ENCODE peak calls at places on chromosomes 6 and 20, in four cellular contexts. S is endodermal cell, K is ovary, C is neuronal stem cell. M is an unnamed sample. For H3K27me3, the result is how much of the 10 kb centered on the place peaks cover.

GRCh38 chr6:105028898-105029297 is 72.0 kb downstream of the LIN28B start:
- DNase-seq in K (no peak), C (no peak), S (no peak), M (no peak)

GRCh38 chr20:26135325-26136110 is 438.9 kb upstream of the ZNF337 start:
- DNase-seq in K (no peak), C (no peak), S (no peak), M (no peak)

GRCh38 chr20:17849111-17849900 is 119.3 kb downstream of the SNX5 start:
- DNase-seq in C (no peak), K (no peak), S (no peak), M (no peak)

GRCh38 chr20:4018015-4018748 is 2.8 kb upstream of the RNF24 start:
- DNase-seq in C (no peak), K (no peak), S (no peak), M (no peak)

GRCh38 chr20:57717797-57718196 is 8.0 kb upstream of the PMEPA1 start:
- DNase-seq in C (no peak), K (no peak), S (no peak), M (peak)

GRCh38 chr6:139853302-139853992 is 479.0 kb upstream of the CITED2 start:
- DNase-seq in K (no peak), S (no peak), C (no peak), M (no peak)

GRCh38 chr6:162245831-162246230 is 481.7 kb downstream of the PRKN start:
- DNase-seq in K (no peak), C (no peak), S (no peak), M (no peak)

GRCh38 chr20:31425797-31426196 is 14.6 kb upstream of the DEFB123 start:
- DNase-seq in C (no peak), S (no peak), K (no peak), M (no peak)

GRCh38 chr6:88922775-88923548 is 40.5 kb downstream of the RNGTT start:
- DNase-seq in C (no peak), K (no peak), S (no peak), M (no peak)

GRCh38 chr6:15621203-15622044 is 41.4 kb downstream of the DTNBP1 start:
- DNase-seq in C (peak), K (no peak), S (peak), M (peak)

GRCh38 chr6:38990475-38990874 is 58.1 kb upstream of the GLP1R start:
- DNase-seq in C (no peak), K (no peak), S (no peak), M (no peak)

GRCh38 chr6:57432162-57432561 is 114.7 kb downstream of the PRIM2 start:
- DNase-seq in S (no peak), C (no peak), K (no peak), M (no peak)

GRCh38 chr6:16670183-16670582 is 91.1 kb downstream of the ATXN1 start:
- DNase-seq in K (no peak), C (no peak), S (no peak), M (no peak)
- H3K27me3 ChIP-seq in K (under half), C (under half), S (under half), M (under half)

DNA sequence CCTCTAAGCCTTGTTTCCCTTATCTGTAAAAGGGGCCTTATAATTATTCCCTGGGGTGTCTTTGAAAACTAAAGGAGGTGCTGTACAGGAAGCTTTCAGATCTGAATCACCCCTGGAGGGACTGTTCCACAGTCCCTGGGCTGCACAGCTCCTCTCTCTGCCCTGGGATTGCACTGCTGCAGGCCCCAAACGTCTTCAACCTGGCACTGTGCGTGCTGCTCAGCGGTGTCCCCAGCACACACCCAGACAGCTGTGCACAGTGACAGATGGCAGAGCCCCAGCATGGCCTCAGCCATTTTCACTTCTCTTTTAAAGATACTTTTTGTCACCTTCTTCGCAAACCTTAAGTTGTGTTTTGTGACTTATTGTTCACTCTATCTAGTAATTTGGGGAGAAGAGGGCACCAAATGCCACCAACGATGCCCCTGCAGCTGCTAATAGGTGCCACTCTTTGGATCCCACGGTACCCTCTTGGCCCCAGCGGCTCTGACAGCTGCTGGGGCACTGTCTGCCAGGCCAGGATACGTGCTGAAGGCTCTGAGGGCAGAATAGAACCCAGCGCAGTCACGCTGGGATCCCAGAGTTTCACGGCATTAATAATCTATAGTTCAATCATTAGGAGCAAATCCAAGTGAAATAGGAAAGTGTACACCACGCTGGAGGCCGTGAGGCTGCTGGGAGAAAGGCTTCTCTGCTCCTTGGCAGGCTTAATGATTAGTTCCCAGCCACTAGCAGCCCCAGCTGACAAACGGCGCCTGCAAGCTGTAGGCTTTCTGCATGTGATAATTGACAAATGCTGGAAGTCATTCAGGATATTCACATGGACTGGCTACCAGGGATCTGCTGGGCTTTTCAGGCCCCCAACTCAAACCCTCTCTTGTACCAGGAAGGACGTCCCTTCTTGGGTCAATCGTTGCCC is 50.5 kb upstream of the INSM1 start:
- DNase-seq in C (no peak), K (no peak), S (no peak), M (no peak)
- H3K4me3 ChIP-seq in C (no peak), K (no peak), S (no peak), M (no peak)

GRCh38 chr20:41818991-41819390 is 200.8 kb upstream of the CHD6 start:
- DNase-seq in S (no peak), C (no peak), K (no peak), M (no peak)

DNA sequence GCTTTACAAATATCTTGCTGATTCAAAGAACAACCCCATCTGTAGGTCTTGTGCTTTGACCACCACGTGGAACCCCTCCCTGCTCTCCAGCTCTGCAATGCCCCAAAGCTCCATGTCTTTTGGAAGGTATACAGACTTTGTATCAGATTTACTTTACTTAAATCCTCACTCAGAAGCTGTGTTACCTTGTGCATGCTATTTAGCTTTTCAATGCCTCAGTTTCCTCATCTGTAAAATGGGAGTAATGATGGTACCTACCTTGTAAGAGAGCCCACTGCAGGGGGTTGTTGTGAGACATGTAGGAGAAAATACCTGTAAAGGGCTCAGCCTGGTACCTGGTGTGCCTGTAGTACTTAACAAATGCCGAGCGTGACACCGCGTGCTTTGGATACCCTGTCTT is 200.2 kb upstream of the CHD6 start:
- DNase-seq in C (no peak), K (no peak), S (no peak), M (no peak)
- H3K27me3 ChIP-seq in C (under half), K (under half), S (under half), M (under half)

GRCh38 chr6:132614554-132614953 is 9.5 kb downstream of the TAAR2 start:
- DNase-seq in S (no peak), C (no peak), K (no peak), M (no peak)
- H3K4me3 ChIP-seq in S (no peak), C (no peak), K (no peak), M (no peak)

DNA sequence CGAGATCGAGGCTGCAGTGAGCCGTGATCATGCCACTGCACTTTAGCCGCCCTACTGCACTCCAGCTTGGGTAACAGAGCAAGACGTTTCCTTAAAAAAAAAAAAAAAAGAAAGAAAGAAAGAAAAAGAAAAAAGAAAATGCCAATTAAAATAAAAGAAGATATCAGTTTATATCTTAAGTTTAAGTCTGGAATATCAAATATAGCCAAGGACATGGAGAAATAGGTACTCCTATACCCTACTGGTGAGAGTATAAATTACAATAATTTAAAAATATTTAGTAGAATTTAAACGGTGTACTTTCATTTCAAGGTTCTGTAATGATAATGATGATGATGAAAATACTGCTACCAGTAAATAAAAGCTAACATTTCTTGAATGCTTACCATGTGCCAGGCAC is 3.8 kb upstream of the TRIM31 start:
- DNase-seq in K (no peak), S (no peak), C (no peak), M (no peak)
- H3K27me3 ChIP-seq in K (under half), S (under half), C (under half), M (under half)

M was measured in H7.